ENCODE peak calls at places on chromosomes 1 and 21, in ten cellular contexts. F is uterus, B is fibroblast of lung, O is substantia nigra, A is esophagus squamous epithelium, X is EH, L is foreskin fibroblast, S is left colon, K is NCI-H2029, Q is brain microvascular endothelial cell. J is an unnamed sample.

GRCh38 chr21:29338256-29338655 is 39.5 kb downstream of the BACH1 start:
- DNase-seq in F (no peak), B (no peak), O (no peak), A (no peak), X (no peak), L (no peak), S (no peak), K (no peak), Q (no peak), J (no peak)

GRCh38 chr1:199809311-199809710 is 218.2 kb upstream of the NR5A2 start:
- DNase-seq in F (no peak), B (no peak), O (no peak), A (no peak), X (no peak), L (no peak), S (no peak), K (no peak), Q (no peak), J (no peak)

GRCh38 chr21:28821276-28822063 is 171.2 kb downstream of the LTN1 start:
- DNase-seq in F (no peak), B (peak; percentile 63), O (no peak), A (no peak), X (peak; percentile 89), L (peak; percentile 12), S (no peak), K (no peak), Q (no peak), J (no peak)

GRCh38 chr21:33975548-33976081 is 60.0 kb upstream of the ATP5PO start:
- DNase-seq in F (no peak), B (no peak), O (no peak), A (no peak), X (peak; percentile 65), L (peak; percentile 49), S (no peak), K (no peak), Q (peak; percentile 45), J (no peak)

GRCh38 chr1:186578325-186579016 is 101.8 kb downstream of the PTGS2 start:
- DNase-seq in F (no peak), B (no peak), O (no peak), A (no peak), X (no peak), L (no peak), S (no peak), K (no peak), Q (no peak), J (no peak)

GRCh38 chr1:110184414-110184813 is 25.7 kb upstream of the KCNC4 start:
- DNase-seq in F (no peak), B (no peak), O (no peak), A (no peak), X (no peak), L (no peak), S (no peak), K (no peak), Q (no peak), J (no peak)

GRCh38 chr21:16343776-16344175 is 614.0 kb downstream of the USP25 start:
- DNase-seq in F (no peak), B (no peak), O (no peak), A (no peak), X (no peak), L (no peak), S (no peak), K (no peak), Q (no peak), J (no peak)

GRCh38 chr1:67399594-67399993 is 30.6 kb downstream of the SERBP1 start:
- DNase-seq in F (no peak), B (no peak), O (no peak), A (no peak), X (no peak), L (no peak), S (no peak), K (no peak), Q (no peak), J (no peak)

GRCh38 chr21:43328171-43328570 is 98.8 kb downstream of the SIK1 start:
- DNase-seq in F (no peak), B (no peak), O (no peak), A (no peak), X (no peak), L (no peak), S (no peak), K (no peak), Q (no peak), J (no peak)

J was measured in AG08396.